ENCODE peak calls at places on chromosomes 16 and 17, in four cellular contexts. S is GM12891, V is breast epithelium, L is K562. K is an unnamed sample.

GRCh38 chr16:79476580-79476979 is 124.0 kb downstream of the MAF start:
- DNase-seq in V (no peak), S (no peak), L (no peak), K (no peak)

GRCh38 chr16:80852261-80852872 is 48.0 kb upstream of the CDYL2 start:
- DNase-seq in V (no peak), L (peak; percentile 52), S (no peak), K (no peak)

GRCh38 chr16:56195151-56195550 is 3.9 kb downstream of the GNAO1 start:
- DNase-seq in S (no peak), V (peak; percentile 46), L (no peak), K (no peak)

GRCh38 chr17:65085397-65085796 is 28.9 kb upstream of the GNA13 start:
- DNase-seq in S (no peak), V (no peak), L (no peak), K (no peak)

GRCh38 chr17:29145289-29146058 is 34.7 kb downstream of the MYO18A start:
- DNase-seq in S (peak; percentile 53), L (peak; percentile 49), V (peak; percentile 55), K (no peak)

GRCh38 chr17:74393323-74393942 is 26.1 kb downstream of the GPR142 start:
- DNase-seq in L (no peak), S (no peak), V (no peak), K (no peak)

GRCh38 chr17:61486135-61487120 is 34.2 kb downstream of the TBX4 start:
- DNase-seq in S (no peak), V (no peak), L (no peak), K (no peak)

GRCh38 chr16:20253825-20254224 is 73.5 kb downstream of the GP2 start:
- DNase-seq in V (no peak), S (no peak), L (no peak), K (no peak)

GRCh38 chr16:52379551-52379950 is 167.4 kb downstream of the TOX3 start:
- DNase-seq in L (no peak), V (no peak), S (no peak), K (no peak)

GRCh38 chr16:56197227-56197992 is 6.1 kb downstream of the GNAO1 start:
- DNase-seq in S (no peak), V (no peak), L (no peak), K (no peak)

GRCh38 chr17:59746849-59747445 is 39.5 kb downstream of the VMP1 start:
- DNase-seq in S (no peak), V (no peak), L (no peak), K (no peak)

GRCh38 chr17:44502598-44503079 is 567 bp downstream of the GPATCH8 start:
- DNase-seq in V (no peak), S (no peak), L (peak; percentile 22), K (peak; percentile 21)

GRCh38 chr17:5607946-5608345 is 23.6 kb upstream of the NLRP1 start:
- DNase-seq in L (no peak), S (no peak), V (no peak), K (no peak)

GRCh38 chr17:77131919-77132318 is 8.8 kb upstream of the SEC14L1 start:
- DNase-seq in S (no peak), V (no peak), L (no peak), K (no peak)

GRCh38 chr17:73348018-73348823 is 36.4 kb upstream of the CDC42EP4 start:
- DNase-seq in V (no peak), S (no peak), L (no peak), K (no peak)

GRCh38 chr16:14249291-14250032 is 178.3 kb downstream of the MRTFB start:
- DNase-seq in L (peak; percentile 34), V (no peak), S (peak; percentile 30), K (no peak)

GRCh38 chr17:80036715-80037477 is 454 bp downstream of the CCDC40 start:
- DNase-seq in S (no peak), V (no peak), L (peak; percentile 45), K (peak; percentile 87)

GRCh38 chr16:29852654-29853053 is 10.4 kb downstream of the CDIPT start:
- DNase-seq in V (no peak), S (no peak), L (no peak), K (no peak)

GRCh38 chr17:35865412-35866355 is 3.0 kb downstream of the HEATR9 start:
- DNase-seq in L (no peak), S (no peak), V (no peak), K (no peak)

GRCh38 chr17:38706625-38707298 is 1.7 kb downstream of the MLLT6 start:
- DNase-seq in V (no peak), L (no peak), S (no peak), K (peak; percentile 52)

GRCh38 chr17:44916781-44917241 is 1.5 kb upstream of the GFAP start:
- DNase-seq in V (peak; percentile 84), S (no peak), L (no peak), K (no peak)

GRCh38 chr16:68756250-68757051 is 19.4 kb downstream of the CDH1 start:
- DNase-seq in V (peak; percentile 89), S (peak; percentile 53), L (no peak), K (no peak)

GRCh38 chr17:57801044-57801711 is 48.7 kb downstream of the MRPS23 start:
- DNase-seq in S (no peak), V (no peak), L (no peak), K (no peak)

GRCh38 chr17:75047398-75048098 is 523 bp downstream of the KCTD2 start:
- DNase-seq in S (no peak), L (no peak), V (peak; percentile 45), K (peak; percentile 40)

GRCh38 chr16:63614421-63614820 is 1507.4 kb downstream of the CDH11 start:
- DNase-seq in V (no peak), S (no peak), L (no peak), K (no peak)

GRCh38 chr17:20098314-20098713 is 89.2 kb downstream of the SPECC1 start:
- DNase-seq in L (no peak), V (no peak), S (no peak), K (no peak)

GRCh38 chr16:26830716-26831115 is 236.0 kb upstream of the C16orf82 start:
- DNase-seq in S (no peak), L (no peak), V (no peak), K (no peak)

DNA sequence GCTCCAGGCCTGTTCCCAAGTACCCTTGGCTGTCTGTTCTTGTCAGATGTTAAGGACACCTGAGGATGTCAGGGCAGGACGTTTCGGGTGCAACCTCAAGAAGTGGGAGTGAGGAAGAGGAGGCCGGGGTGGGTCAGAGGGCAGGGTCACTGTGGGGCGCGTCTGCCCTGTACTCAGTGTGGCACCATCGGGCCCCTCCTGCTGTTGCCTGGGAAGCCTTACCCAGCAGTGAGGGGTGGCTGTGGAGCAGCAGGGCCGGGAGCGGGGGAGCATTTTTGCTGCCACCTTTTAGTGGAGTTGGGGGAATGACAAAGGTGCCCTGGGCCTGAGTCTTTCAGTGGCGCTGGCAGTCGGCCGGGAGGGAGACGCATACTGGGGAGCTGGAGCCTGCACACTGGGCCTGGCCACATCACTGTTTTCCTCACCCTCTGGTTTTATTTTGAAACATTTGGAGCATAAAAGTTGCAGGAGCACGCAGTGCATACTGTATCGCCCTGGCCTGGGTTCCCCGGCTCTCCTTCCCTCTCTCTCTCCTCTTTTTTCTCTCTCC is 11.1 kb upstream of the FLYWCH1 start:
- DNase-seq in V (no peak), L (no peak), S (no peak), K (no peak)
- TF ChIP-seq POLR2AphosphoS5 in V (no peak), L (no peak), S (no peak), K (no peak)

GRCh38 chr17:67366193-67367157 is at the start of gene PSMD12:
- DNase-seq in S (peak; percentile 89), L (peak; percentile 96), V (peak; percentile 91), K (peak; percentile 99)
- TF ChIP-seq POLR2A in S (peak; percentile 89), L (peak; percentile 97), V (peak; percentile 53), K (peak; percentile 45)

GRCh38 chr17:82698065-82698973 is at the start of gene RAB40B:
- DNase-seq in S (peak; percentile 99), V (peak; percentile 100), L (peak; percentile 98), K (peak; percentile 99)
- TF ChIP-seq POLR2AphosphoS5 in S (no peak), V (peak; percentile 15), L (no peak), K (no peak)

GRCh38 chr17:81866440-81867122 is 4.6 kb downstream of the ARHGDIA start:
- DNase-seq in S (no peak), V (no peak), L (no peak), K (peak; percentile 56)

GRCh38 chr17:81863123-81863675 is 2.9 kb upstream of the P4HB start:
- DNase-seq in L (no peak), S (no peak), V (no peak), K (no peak)

GRCh38 chr17:81865733-81866439 is 5.3 kb downstream of the ARHGDIA start:
- DNase-seq in S (no peak), V (no peak), L (no peak), K (peak; percentile 63)

GRCh38 chr17:81865358-81865732 is 5.0 kb upstream of the P4HB start:
- DNase-seq in L (no peak), S (no peak), V (no peak), K (peak; percentile 49)

DNA sequence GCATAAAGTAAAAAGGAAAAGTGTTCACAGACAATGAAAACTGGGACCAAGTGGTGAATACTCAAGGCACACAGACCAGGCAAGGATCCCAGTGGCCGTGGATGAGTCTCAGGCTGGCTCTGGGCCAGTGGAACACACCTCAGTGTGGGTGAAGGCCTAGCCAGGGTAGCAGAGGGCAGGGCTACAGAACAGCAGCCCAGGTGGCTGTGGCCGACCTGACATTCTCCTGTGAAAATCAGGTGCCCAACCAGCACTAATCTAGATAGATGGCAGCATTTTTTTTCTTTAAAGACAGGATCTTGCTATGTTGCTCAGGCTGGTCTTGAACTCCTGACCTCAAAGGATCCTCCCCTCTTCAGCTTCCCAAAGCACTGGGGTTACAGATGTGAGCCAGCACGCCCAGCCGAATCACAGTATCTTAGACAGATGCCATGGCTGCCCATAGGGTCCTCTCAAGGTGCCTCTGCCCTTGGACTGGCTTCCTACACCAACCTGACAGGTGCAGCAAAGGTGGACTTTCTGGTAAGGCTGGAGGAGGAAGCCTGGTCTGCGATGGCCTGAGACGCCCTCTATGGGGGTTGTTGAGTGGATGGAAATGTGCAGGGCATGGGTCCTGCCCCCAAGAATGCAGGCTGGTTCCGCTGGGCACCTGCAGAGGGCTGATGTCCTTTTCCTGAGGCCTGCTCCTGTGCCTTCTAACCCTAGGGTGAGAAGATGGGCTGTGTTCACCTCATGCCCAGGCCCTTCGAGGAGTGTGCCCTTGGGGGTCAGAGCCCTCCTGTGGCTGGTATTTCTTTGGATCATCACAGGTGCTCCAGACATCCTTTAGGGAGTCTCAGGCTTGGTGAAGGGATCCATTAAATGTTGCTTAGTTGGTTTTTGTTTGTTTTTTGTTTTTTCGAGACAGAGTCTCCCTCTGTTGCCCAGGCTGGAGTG is 3.8 kb upstream of the P4HB start:
- DNase-seq in V (no peak), L (no peak), S (no peak), K (no peak)
- TF ChIP-seq POLR2A in V (no peak), L (peak; percentile 43), S (peak; percentile 30), K (no peak)

GRCh38 chr16:12185563-12185962 is 209.0 kb downstream of the SNX29 start:
- DNase-seq in L (no peak), S (no peak), V (no peak), K (no peak)
- TF ChIP-seq POLR2AphosphoS5 in L (no peak), S (no peak), V (no peak), K (no peak)

K was measured in upper lobe of left lung.